ENCODE peak calls at places on chromosome 4, in six cellular contexts. P is tibial nerve, J is choroid plexus epithelial cell, F is neural progenitor cell, Y is cardiac fibroblast, C is epithelial cell of proximal tubule. Z is an unnamed sample.

GRCh38 chr4:112253382-112254000 is 21.9 kb downstream of the AP1AR start:
- DNase-seq in P (no peak), J (peak), F (peak), Y (no peak), C (no peak), Z (peak)

GRCh38 chr4:141912831-141913230 is 276.4 kb downstream of the IL15 start:
- DNase-seq in P (no peak), J (peak), F (no peak), Y (no peak), C (no peak), Z (no peak)

GRCh38 chr4:8493484-8493883 is 52.9 kb downstream of the TRMT44 start:
- DNase-seq in P (no peak), J (no peak), F (no peak), Y (no peak), C (no peak), Z (no peak)

GRCh38 chr4:172725581-172725980 is 443.0 kb upstream of the GALNT7 start:
- DNase-seq in P (no peak), J (peak), F (no peak), Y (peak), C (peak), Z (no peak)

GRCh38 chr4:77036206-77036605 is 39.6 kb downstream of the CCNI start:
- DNase-seq in P (no peak), J (peak), F (no peak), Y (peak), C (no peak), Z (peak)

GRCh38 chr4:77893451-77893850 is 30.8 kb downstream of the MRPL1 start:
- DNase-seq in P (no peak), J (no peak), F (no peak), Y (no peak), C (no peak), Z (no peak)

GRCh38 chr4:129355031-129355430 is 259.1 kb downstream of the C4orf33 start:
- DNase-seq in P (no peak), J (peak), F (no peak), Y (no peak), C (peak), Z (no peak)

GRCh38 chr4:8277356-8278008 is 7.9 kb downstream of the HTRA3 start:
- DNase-seq in P (no peak), J (no peak), F (no peak), Y (no peak), C (no peak), Z (no peak)

GRCh38 chr4:62676962-62677361 is 1476.8 kb downstream of the ADGRL3 start:
- DNase-seq in P (no peak), J (no peak), F (no peak), Y (no peak), C (no peak), Z (no peak)

GRCh38 chr4:22720091-22720490 is 27.4 kb downstream of the GBA3 start:
- DNase-seq in P (no peak), J (peak), F (no peak), Y (no peak), C (no peak), Z (peak)

GRCh38 chr4:19993222-19993621 is 258.5 kb upstream of the SLIT2 start:
- DNase-seq in P (no peak), J (peak), F (no peak), Y (peak), C (no peak), Z (no peak)

GRCh38 chr4:83906561-83906960 is 370.7 kb downstream of the GPAT3 start:
- DNase-seq in P (no peak), J (peak), F (no peak), Y (peak), C (no peak), Z (no peak)

DNA sequence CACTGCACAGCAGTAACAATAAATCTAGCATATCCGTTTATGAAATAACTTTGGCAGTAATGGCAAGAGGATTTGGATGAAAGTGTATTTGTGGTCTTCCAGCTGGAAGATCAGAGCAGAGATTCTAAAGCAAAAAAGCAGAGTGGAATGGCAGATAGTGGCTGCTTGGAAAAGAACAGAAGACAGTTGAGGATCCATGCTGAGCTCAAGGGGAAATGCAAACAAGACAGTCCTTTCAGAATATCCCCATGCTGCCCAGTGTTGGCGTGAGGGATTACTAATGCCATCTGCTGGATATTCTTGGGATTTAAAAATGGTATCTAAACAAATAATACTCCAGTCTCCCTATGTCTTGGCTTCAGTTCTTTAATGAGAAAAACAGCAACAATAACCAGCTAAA is 629.1 kb upstream of the ATOH1 start:
- DNase-seq in P (no peak), J (peak), F (peak), Y (peak), C (peak), Z (peak)
- H3K4me3 ChIP-seq in P (no peak), J (no peak), F (no peak), Y (no peak), C (no peak), Z (no peak)

GRCh38 chr4:165016971-165017370 is 14.8 kb upstream of the TRIM60 start:
- DNase-seq in P (no peak), J (peak), F (peak), Y (no peak), C (no peak), Z (no peak)
- TF ChIP-seq CTCF in P (no peak), J (peak), F (peak), Y (peak), C (peak), Z (no peak)

DNA sequence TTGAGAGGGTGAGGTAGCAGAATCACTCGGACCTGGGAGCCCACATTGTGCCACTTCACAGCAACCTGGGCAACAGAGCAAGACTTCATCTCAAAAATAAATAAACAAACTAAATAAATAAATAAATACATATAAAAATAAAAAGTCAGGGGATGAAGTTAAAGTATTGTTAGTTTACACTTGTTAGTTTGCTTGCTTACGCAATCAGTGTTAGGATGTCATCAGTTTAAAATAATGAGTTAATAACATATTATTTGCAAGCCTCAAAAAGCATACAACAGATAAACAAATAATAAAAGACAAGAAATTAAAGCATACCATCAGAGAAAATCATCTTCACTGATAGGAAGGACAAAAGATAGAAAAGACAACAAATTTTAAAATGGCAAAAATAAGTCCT is 891.1 kb upstream of the PCDH7 start:
- DNase-seq in P (no peak), J (no peak), F (no peak), Y (no peak), C (no peak), Z (no peak)
- H3K4me3 ChIP-seq in P (no peak), J (no peak), F (no peak), Y (no peak), C (no peak), Z (no peak)

DNA sequence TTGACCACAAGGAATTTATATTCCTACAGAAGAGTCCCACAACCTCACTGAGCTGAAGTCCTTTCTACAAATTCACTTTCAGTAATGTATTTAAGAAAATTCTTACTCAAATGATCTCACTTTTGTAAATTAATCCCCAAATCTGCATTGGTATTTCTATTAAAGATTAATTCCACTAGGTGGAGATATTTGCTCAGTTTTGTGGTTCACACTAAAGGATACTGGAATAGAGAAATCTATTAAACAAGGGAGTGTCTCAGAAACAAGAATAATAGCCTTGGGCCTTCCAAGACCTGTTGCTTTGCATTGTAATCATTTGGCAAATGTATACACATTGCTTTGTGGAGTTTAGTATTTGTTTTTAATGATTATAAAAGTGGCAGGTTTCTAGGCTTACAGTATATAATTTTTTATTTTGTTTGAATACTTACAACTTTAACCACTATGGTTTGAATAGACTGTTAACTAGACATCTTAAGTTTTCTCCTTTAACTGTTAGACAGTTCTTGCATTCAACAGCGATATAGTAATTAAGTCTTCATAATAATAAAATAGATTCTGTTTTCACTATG is 25.9 kb downstream of the CFAP299 start:
- DNase-seq in P (no peak), J (peak), F (peak), Y (peak), C (no peak), Z (peak)
- TF ChIP-seq CTCF in P (no peak), J (peak), F (peak), Y (no peak), C (peak), Z (peak)

GRCh38 chr4:36551697-36552214 is 270.3 kb downstream of the DTHD1 start:
- DNase-seq in P (no peak), J (no peak), F (no peak), Y (no peak), C (no peak), Z (no peak)

GRCh38 chr4:36547383-36547782 is 266.0 kb downstream of the DTHD1 start:
- DNase-seq in P (no peak), J (no peak), F (no peak), Y (no peak), C (no peak), Z (no peak)

GRCh38 chr4:36549992-36550391 is 268.6 kb downstream of the DTHD1 start:
- DNase-seq in P (no peak), J (no peak), F (no peak), Y (no peak), C (no peak), Z (no peak)

DNA sequence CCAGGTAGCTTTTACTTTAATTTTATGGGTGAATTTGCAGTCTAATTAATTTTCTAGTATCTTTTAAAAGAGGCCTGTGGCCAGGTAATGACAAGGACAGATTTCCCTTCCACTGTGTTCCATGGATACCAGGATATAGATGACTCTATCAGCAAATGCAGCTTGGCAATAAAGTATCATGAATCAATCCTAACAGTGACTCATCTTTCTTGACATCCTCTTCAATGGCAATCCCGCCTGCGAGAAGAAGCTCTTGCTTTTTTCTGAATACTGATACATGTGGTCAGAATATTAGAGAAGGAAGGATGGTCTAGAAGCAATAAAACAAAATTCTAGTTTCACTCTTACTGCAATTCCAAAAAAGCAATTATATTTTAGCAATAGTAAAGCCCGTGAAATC is 267.8 kb downstream of the DTHD1 start:
- DNase-seq in P (no peak), J (no peak), F (no peak), Y (no peak), C (no peak), Z (no peak)
- H3K4me3 ChIP-seq in P (no peak), J (no peak), F (no peak), Y (no peak), C (no peak), Z (no peak)

DNA sequence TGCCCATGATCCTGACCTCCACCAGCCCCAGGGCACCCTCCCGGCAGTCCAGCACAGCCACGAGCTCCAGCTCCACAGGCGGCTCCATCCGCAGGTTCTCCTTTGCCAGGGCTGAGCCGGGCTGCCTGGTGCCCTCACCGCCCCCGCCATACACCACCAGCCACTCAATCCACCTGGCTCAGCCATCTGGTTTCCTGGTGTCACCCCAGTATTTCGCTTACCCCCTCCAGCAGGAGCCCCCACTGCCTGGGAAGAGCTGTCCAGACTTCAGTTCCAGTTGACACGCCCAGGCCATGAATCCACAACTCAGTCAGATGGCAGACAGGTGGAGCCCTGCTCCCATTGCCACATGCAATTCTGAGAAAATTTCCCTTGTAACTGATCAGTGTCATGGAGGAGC is 3.9 kb downstream of the SHISA3 start:
- DNase-seq in P (no peak), J (no peak), F (peak), Y (no peak), C (no peak), Z (no peak)
- TF ChIP-seq CTCF in P (no peak), J (no peak), F (peak), Y (peak), C (peak), Z (no peak)

GRCh38 chr4:108762559-108763225 is at the start of gene ETNPPL:
- DNase-seq in P (no peak), J (no peak), F (peak), Y (peak), C (no peak), Z (no peak)
- H3K4me3 ChIP-seq in P (peak), J (peak), F (peak), Y (peak), C (peak), Z (peak)

GRCh38 chr4:6044805-6045204 is 26.6 kb upstream of the C4orf50 start:
- DNase-seq in P (no peak), J (no peak), F (peak), Y (no peak), C (no peak), Z (no peak)
- TF ChIP-seq CTCF in P (no peak), J (no peak), F (peak), Y (no peak), C (no peak), Z (no peak)

GRCh38 chr4:6885953-6886557 is 23.6 kb upstream of the TBC1D14 start:
- DNase-seq in P (peak), J (peak), F (no peak), Y (peak), C (peak), Z (peak)

GRCh38 chr4:6888506-6889071 is 21.0 kb upstream of the TBC1D14 start:
- DNase-seq in P (no peak), J (no peak), F (no peak), Y (no peak), C (no peak), Z (no peak)

GRCh38 chr4:6887591-6888371 is 21.8 kb upstream of the TBC1D14 start:
- DNase-seq in P (no peak), J (peak), F (no peak), Y (peak), C (no peak), Z (no peak)

GRCh38 chr4:6889101-6889735 is 20.4 kb upstream of the TBC1D14 start:
- DNase-seq in P (no peak), J (no peak), F (no peak), Y (no peak), C (no peak), Z (no peak)

DNA sequence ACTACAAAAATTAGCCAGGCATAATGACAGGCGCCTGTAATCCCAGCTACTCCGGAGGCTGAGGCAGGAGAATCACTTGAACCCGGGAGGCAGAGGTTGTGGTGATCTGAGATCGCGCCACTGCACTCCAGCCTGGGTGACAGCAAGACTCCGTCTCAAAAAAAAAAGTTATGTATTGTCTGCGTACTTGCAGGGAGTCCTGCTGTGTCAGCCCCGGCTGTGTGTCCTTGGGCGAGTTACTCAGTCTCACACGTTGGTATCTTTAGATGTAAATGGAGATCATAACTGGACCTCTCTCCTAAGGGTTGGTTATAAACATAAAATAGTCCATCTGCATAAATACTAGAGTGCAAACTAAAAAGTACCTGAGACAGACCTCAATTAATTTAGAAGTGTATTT is 22.7 kb upstream of the TBC1D14 start:
- DNase-seq in P (no peak), J (no peak), F (no peak), Y (no peak), C (no peak), Z (no peak)
- H3K4me3 ChIP-seq in P (no peak), J (no peak), F (no peak), Y (no peak), C (no peak), Z (no peak)

Z was measured in astrocyte of the spinal cord.